ENCODE peak calls at places on chromosome 15, in four cellular contexts. X, L, I and V are unnamed samples. For H3K36me3, the result is how much of the 10 kb centered on the place peaks cover.

GRCh38 chr15:48102167-48102566 is 18.6 kb upstream of the SLC24A5 start:
- DNase-seq in X (no peak), L (no peak), I (no peak), V (peak)

GRCh38 chr15:71610991-71611720 is 199.2 kb upstream of the NR2E3 start:
- DNase-seq in X (no peak), L (no peak), I (no peak), V (no peak)

GRCh38 chr15:57427367-57427821 is 51.1 kb downstream of the CGNL1 start:
- DNase-seq in X (peak), L (peak), I (peak), V (peak)

GRCh38 chr15:71114887-71115566 is at the start of gene THSD4:
- DNase-seq in X (peak), L (peak), I (peak), V (peak)

GRCh38 chr15:58666957-58667356 is 82.5 kb downstream of the ADAM10 start:
- DNase-seq in X (no peak), L (no peak), I (peak), V (peak)

GRCh38 chr15:99658000-99658399 is 75.2 kb downstream of the LYSMD4 start:
- DNase-seq in X (no peak), L (no peak), I (no peak), V (no peak)

GRCh38 chr15:100338247-100338646 is 3.5 kb downstream of the ADAMTS17 start:
- DNase-seq in X (no peak), L (no peak), I (no peak), V (no peak)

GRCh38 chr15:79592126-79592525 is 160.0 kb downstream of the MINAR1 start:
- DNase-seq in X (no peak), L (no peak), I (no peak), V (no peak)

GRCh38 chr15:78033864-78034263 is 43.6 kb downstream of the TBC1D2B start:
- DNase-seq in X (no peak), L (no peak), I (peak), V (no peak)

GRCh38 chr15:62119224-62119925 is 45.7 kb downstream of the C2CD4B start:
- DNase-seq in X (peak), L (no peak), I (peak), V (peak)

GRCh38 chr15:73265536-73266153 is 103.1 kb downstream of the HCN4 start:
- DNase-seq in X (peak), L (peak), I (peak), V (no peak)

GRCh38 chr15:34122771-34123183 is 20.9 kb downstream of the PGBD4 start:
- DNase-seq in X (no peak), L (no peak), I (peak), V (no peak)

GRCh38 chr15:90002428-90002844 is 1.3 kb downstream of the ZNF710 start:
- DNase-seq in X (peak), L (no peak), I (peak), V (peak)

GRCh38 chr15:88202231-88202630 is 54.3 kb downstream of the NTRK3 start:
- DNase-seq in X (no peak), L (no peak), I (no peak), V (no peak)

GRCh38 chr15:40293905-40294895 is 11.3 kb upstream of the ANKRD63 start:
- DNase-seq in X (peak), L (no peak), I (no peak), V (no peak)

GRCh38 chr15:91224750-91225380 is 124.8 kb downstream of the SV2B start:
- DNase-seq in X (peak), L (peak), I (peak), V (peak)

GRCh38 chr15:71362556-71362955 is 247.3 kb downstream of the THSD4 start:
- DNase-seq in X (no peak), L (no peak), I (no peak), V (no peak)

GRCh38 chr15:66862111-66862815 is 160.2 kb downstream of the SMAD6 start:
- DNase-seq in X (peak), L (no peak), I (no peak), V (peak)

GRCh38 chr15:82571722-82572222 is 31.5 kb upstream of the RPS17 start:
- DNase-seq in X (peak), L (peak), I (peak), V (peak)

GRCh38 chr15:87752250-87752951 is 504.1 kb downstream of the NTRK3 start:
- DNase-seq in X (no peak), L (no peak), I (peak), V (peak)

GRCh38 chr15:47856071-47856470 is 138.8 kb downstream of the SEMA6D start:
- DNase-seq in X (no peak), L (no peak), I (no peak), V (no peak)

GRCh38 chr15:29917600-29918597 is 95.6 kb upstream of the TJP1 start:
- DNase-seq in X (no peak), L (no peak), I (peak), V (peak)

GRCh38 chr15:33098082-33099058 is 96.1 kb downstream of the FMN1 start:
- DNase-seq in X (peak), L (no peak), I (peak), V (peak)

GRCh38 chr15:30882861-30883433 is 20.8 kb upstream of the FAN1 start:
- DNase-seq in X (no peak), L (no peak), I (no peak), V (no peak)

GRCh38 chr15:28892789-28893610 is 7.2 kb downstream of the APBA2 start:
- DNase-seq in X (no peak), L (no peak), I (peak), V (peak)

GRCh38 chr15:90691982-90692773 is 25.0 kb upstream of the BLM start:
- DNase-seq in X (no peak), L (no peak), I (no peak), V (no peak)

GRCh38 chr15:34620122-34620521 is 36.7 kb upstream of the GOLGA8B start:
- DNase-seq in X (no peak), L (no peak), I (no peak), V (no peak)

GRCh38 chr15:24919446-24919845 is 35.3 kb upstream of the SNRPN start:
- DNase-seq in X (peak), L (no peak), I (no peak), V (no peak)

GRCh38 chr15:90132437-90132836 is 30.2 kb upstream of the IDH2 start:
- DNase-seq in X (no peak), L (no peak), I (no peak), V (no peak)

GRCh38 chr15:60605879-60606304 is 127.0 kb upstream of the ICE2 start:
- DNase-seq in X (peak), L (no peak), I (peak), V (peak)

GRCh38 chr15:68224546-68225250 is 4.8 kb downstream of the CLN6 start:
- DNase-seq in X (no peak), L (no peak), I (no peak), V (no peak)

GRCh38 chr15:33425149-33425548 is 114.4 kb downstream of the RYR3 start:
- DNase-seq in X (peak), L (no peak), I (peak), V (peak)

GRCh38 chr15:101255615-101256350 is 3.9 kb upstream of the CHSY1 start:
- DNase-seq in X (no peak), L (no peak), I (peak), V (no peak)

GRCh38 chr15:50675524-50676144 is 11.0 kb downstream of the TRPM7 start:
- DNase-seq in X (no peak), L (no peak), I (peak), V (peak)

GRCh38 chr15:101773496-101774100 is 29.7 kb upstream of the OR4F6 start:
- DNase-seq in X (peak), L (no peak), I (no peak), V (no peak)

GRCh38 chr15:47374222-47374621 is 343.1 kb upstream of the SEMA6D start:
- DNase-seq in X (peak), L (no peak), I (peak), V (peak)

GRCh38 chr15:44289352-44289790 is 852 bp downstream of the GOLM2 start:
- DNase-seq in X (no peak), L (no peak), I (peak), V (peak)

GRCh38 chr15:44286814-44287555 is 1.5 kb upstream of the GOLM2 start:
- DNase-seq in X (no peak), L (no peak), I (peak), V (peak)
- H3K9ac ChIP-seq in X (no peak), L (no peak), I (no peak), V (peak)

DNA sequence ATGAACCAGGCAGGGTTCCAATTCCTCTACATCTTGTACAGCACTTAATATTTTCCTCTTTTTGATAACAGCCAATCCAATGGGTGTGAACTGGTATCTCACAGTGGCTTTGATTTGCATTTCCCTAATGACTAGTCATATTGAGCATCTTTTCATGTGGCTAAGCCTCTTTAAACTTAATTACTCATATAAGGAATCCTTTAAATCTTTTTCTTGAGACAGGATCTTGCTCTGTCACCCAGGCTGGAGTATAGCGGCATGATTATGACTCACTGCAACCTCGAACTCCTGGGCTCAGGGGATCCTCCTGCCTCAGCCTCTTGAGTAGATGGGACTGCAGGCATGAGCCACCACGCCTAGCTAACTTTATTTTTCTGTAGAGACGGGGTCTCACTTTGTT is 38.2 kb upstream of the IGDCC4 start:
- DNase-seq in X (no peak), L (no peak), I (peak), V (no peak)
- H3K36me3 ChIP-seq in X (under half), L (half or more), I (under half), V (half or more)

GRCh38 chr15:51752918-51753317 is 1.5 kb downstream of the TMOD2 start:
- DNase-seq in X (no peak), L (no peak), I (no peak), V (no peak)
- H3K4me3 ChIP-seq in X (no peak), L (no peak), I (no peak), V (no peak)

DNA sequence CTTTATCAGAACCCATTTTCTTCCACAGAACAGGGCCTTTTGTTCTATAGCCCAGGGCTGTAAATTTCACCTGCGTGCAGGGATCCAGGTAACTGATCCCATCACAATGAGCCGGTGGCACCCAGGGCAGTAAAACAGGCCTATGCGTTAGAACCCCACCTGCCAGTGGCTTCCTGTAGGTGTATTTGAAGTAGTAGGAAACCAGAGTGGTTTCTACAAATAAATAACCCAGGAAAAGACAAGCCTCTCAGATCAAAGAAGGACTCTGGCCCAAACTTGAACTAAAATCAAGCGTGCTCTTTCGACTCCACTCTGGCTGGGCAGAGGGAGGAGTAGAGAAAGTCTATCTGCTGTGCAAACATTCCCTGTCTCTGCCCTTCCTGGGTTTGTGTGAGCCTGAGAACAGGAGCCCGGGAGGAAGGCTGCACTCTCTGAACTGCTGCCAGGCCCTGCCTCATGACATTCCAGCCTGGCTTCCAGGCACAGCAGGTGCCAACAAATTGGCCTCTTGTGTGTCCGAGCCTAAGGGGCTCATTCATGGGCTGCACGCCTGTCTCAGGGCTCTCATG is 77.7 kb downstream of the CEMIP start:
- DNase-seq in X (peak), L (no peak), I (no peak), V (no peak)
- H3K9ac ChIP-seq in X (no peak), L (no peak), I (no peak), V (no peak)

GRCh38 chr15:41521614-41522013 is 8.0 kb upstream of the LTK start:
- DNase-seq in X (no peak), L (no peak), I (no peak), V (no peak)
- H3K36me3 ChIP-seq in X (under half), L (half or more), I (under half), V (under half)

DNA sequence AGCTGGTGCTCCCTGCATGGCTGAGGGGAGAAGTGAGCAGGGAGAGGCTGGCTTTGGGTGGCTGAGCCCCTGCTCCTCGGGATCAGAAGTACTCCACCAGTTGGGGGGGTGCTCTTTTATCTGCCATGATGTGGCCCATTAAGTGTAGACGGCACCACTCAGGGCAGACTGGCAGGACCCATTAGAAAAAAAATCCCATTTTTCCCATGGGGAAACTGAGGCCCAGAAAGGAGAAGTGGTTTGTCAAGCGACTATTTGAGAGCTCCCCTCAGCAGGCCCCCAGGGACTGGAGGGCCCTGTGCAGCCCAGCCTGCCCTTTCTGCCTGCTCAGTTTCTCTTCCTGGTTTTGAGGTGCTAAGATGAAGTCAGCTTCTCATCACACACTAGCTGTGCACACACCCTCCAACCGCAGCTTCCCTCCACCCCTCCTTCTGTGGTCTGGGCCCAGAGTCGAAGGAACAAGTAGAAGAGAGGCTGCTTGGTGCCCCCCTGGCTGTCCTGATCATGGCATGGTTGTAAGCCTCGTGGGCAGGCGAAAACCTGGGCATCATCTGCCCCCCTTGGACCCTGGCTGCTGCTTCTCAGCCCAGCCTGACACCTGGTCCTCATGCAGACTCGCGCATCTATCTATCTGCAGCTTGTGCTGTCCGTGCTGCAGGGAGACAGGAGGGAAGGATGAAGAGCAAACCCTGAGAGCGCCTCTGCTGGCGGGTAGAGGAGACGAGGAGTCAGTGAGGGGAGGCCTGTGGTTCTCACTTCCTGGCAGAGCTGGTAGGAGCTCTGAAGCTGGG is 5.6 kb downstream of the CSK start:
- DNase-seq in X (peak), L (no peak), I (peak), V (peak)
- H3K4me3 ChIP-seq in X (no peak), L (no peak), I (no peak), V (no peak)